ENCODE peak calls at places on chromosomes 13 and 19, in six cellular contexts. D is NCI-H187; B is activated CD8-positive, alpha-beta memory T cell treated with anti-CD3 and anti-CD28 coated beads for 4 hours; C is RPMI8226; T is fibroblast of mammary gland; Y is HT-29. U is an unnamed sample.

GRCh38 chr13:100630564-100630963 is 42.0 kb upstream of the GGACT start:
- DNase-seq in D (peak; percentile 19), B (no peak), C (no peak), T (no peak), Y (no peak), U (no peak)

GRCh38 chr19:20662421-20663105 is 1.2 kb upstream of the ZNF626 start:
- DNase-seq in D (no peak), B (no peak), C (no peak), T (no peak), Y (no peak), U (no peak)

GRCh38 chr13:80082396-80083096 is 258.4 kb downstream of the SPRY2 start:
- DNase-seq in D (no peak), B (no peak), C (no peak), T (peak; percentile 85), Y (no peak), U (no peak)

GRCh38 chr19:17797397-17798201 is 2.7 kb downstream of the B3GNT3 start:
- DNase-seq in D (no peak), B (no peak), C (no peak), T (no peak), Y (peak; percentile 82), U (peak; percentile 85)

GRCh38 chr13:92967923-92968322 is 258.7 kb upstream of the GPC6 start:
- DNase-seq in D (no peak), B (no peak), C (no peak), T (peak; percentile 37), Y (peak; percentile 24), U (no peak)

GRCh38 chr19:17497149-17497798 is 14.2 kb upstream of the PGLS start:
- DNase-seq in D (no peak), B (no peak), C (no peak), T (no peak), Y (no peak), U (no peak)

GRCh38 chr13:78600317-78600899 is 2.9 kb downstream of the POU4F1 start:
- DNase-seq in D (no peak), B (no peak), C (no peak), T (no peak), Y (no peak), U (no peak)

GRCh38 chr13:85099245-85099644 is 700.0 kb downstream of the SLITRK6 start:
- DNase-seq in D (no peak), B (no peak), C (no peak), T (no peak), Y (no peak), U (no peak)

GRCh38 chr13:106407338-106407737 is 128.1 kb downstream of the EFNB2 start:
- DNase-seq in D (no peak), B (no peak), C (no peak), T (no peak), Y (no peak), U (no peak)

GRCh38 chr19:6091771-6092291 is 18.5 kb downstream of the RFX2 start:
- DNase-seq in D (no peak), B (no peak), C (no peak), T (peak; percentile 45), Y (peak; percentile 74), U (no peak)

GRCh38 chr13:98214707-98215106 is 37.6 kb upstream of the RNF113B start:
- DNase-seq in D (no peak), B (no peak), C (no peak), T (no peak), Y (peak; percentile 96), U (peak; percentile 41)

GRCh38 chr19:15701757-15702589 is 25.9 kb upstream of the OR10H2 start:
- DNase-seq in D (no peak), B (no peak), C (peak; percentile 77), T (no peak), Y (peak; percentile 4), U (peak; percentile 17)

GRCh38 chr19:33226550-33227241 is 1.0 kb upstream of the SLC7A10 start:
- DNase-seq in D (no peak), B (no peak), C (no peak), T (no peak), Y (no peak), U (no peak)

GRCh38 chr13:101289764-101290163 is 126.5 kb downstream of the NALCN start:
- DNase-seq in D (peak; percentile 84), B (no peak), C (no peak), T (peak; percentile 45), Y (peak; percentile 25), U (no peak)

GRCh38 chr13:44692173-44692713 is 116.1 kb upstream of the TSC22D1 start:
- DNase-seq in D (no peak), B (no peak), C (no peak), T (peak; percentile 29), Y (peak; percentile 53), U (no peak)

GRCh38 chr13:112062619-112063308 is 4.2 kb upstream of the SOX1 start:
- DNase-seq in D (no peak), B (no peak), C (peak; percentile 52), T (no peak), Y (no peak), U (no peak)

GRCh38 chr19:958967-959685 is 25.0 kb upstream of the WDR18 start:
- DNase-seq in D (no peak), B (peak; percentile 18), C (no peak), T (peak; percentile 66), Y (peak; percentile 47), U (no peak)

GRCh38 chr13:114129649-114130062 is 2.8 kb downstream of the RASA3 start:
- DNase-seq in D (no peak), B (no peak), C (no peak), T (no peak), Y (no peak), U (no peak)

GRCh38 chr19:53870485-53870844 is 2.8 kb downstream of the MYADM start:
- DNase-seq in D (no peak), B (no peak), C (peak; percentile 86), T (no peak), Y (peak; percentile 48), U (no peak)

GRCh38 chr19:16859626-16860025 is 29.2 kb upstream of the F2RL3 start:
- DNase-seq in D (no peak), B (no peak), C (no peak), T (no peak), Y (no peak), U (no peak)

GRCh38 chr19:36046443-36047050 is 7.5 kb downstream of the THAP8 start:
- DNase-seq in D (no peak), B (no peak), C (no peak), T (peak; percentile 66), Y (no peak), U (no peak)

GRCh38 chr13:50923272-50923671 is 13.7 kb downstream of the RNASEH2B start:
- DNase-seq in D (no peak), B (no peak), C (no peak), T (no peak), Y (no peak), U (no peak)

GRCh38 chr13:22040810-22041364 is 370.0 kb downstream of the FGF9 start:
- DNase-seq in D (no peak), B (no peak), C (no peak), T (no peak), Y (no peak), U (no peak)

GRCh38 chr19:47186337-47187022 is 44.5 kb downstream of the BBC3 start:
- DNase-seq in D (no peak), B (peak; percentile 65), C (no peak), T (no peak), Y (no peak), U (no peak)

GRCh38 chr19:9751449-9751848 is 17.1 kb downstream of the ZNF846 start:
- DNase-seq in D (no peak), B (no peak), C (no peak), T (no peak), Y (no peak), U (no peak)

GRCh38 chr19:3208317-3209207 is 15.9 kb upstream of the CELF5 start:
- DNase-seq in D (no peak), B (no peak), C (no peak), T (no peak), Y (no peak), U (no peak)

U was measured in Calu3.